ENCODE peak calls at places on chromosomes 5 and 9, in ten cellular contexts. W is activated naive CD4-positive, alpha-beta T cell treated with anti-CD3 and anti-CD28 coated beads, Interleukin-2, amount 10 ng/mL, durations not matched to agents 7 days and 5 days; U is CD4-positive, alpha-beta T cell; R is RWPE1; F is NCI-H2081; N is CD4-positive, alpha-beta memory T cell; I is IMR-90; M is ELR; J is heart right ventricle; L is uterus. E is an unnamed sample.

GRCh38 chr5:93607367-93608258 is 24.6 kb downstream of the NR2F1 start:
- DNase-seq in I (peak; percentile 89), R (peak; percentile 35), U (no peak), W (no peak), F (peak; percentile 69), J (no peak), M (peak; percentile 71), L (no peak), N (peak; percentile 56), E (no peak)

GRCh38 chr5:156741516-156741915 is 108.6 kb upstream of the PPP1R2B start:
- DNase-seq in W (no peak), U (no peak), I (no peak), R (no peak), J (no peak), N (no peak), F (no peak), L (no peak), M (no peak), E (no peak)

GRCh38 chr5:67065237-67065636 is 131.4 kb downstream of the CD180 start:
- DNase-seq in U (no peak), N (no peak), M (no peak), J (no peak), R (no peak), W (no peak), I (no peak), F (no peak), L (no peak), E (no peak)

GRCh38 chr5:76303917-76304316 is 99.2 kb upstream of the IQGAP2 start:
- DNase-seq in J (no peak), I (no peak), F (peak; percentile 85), W (peak; percentile 56), R (peak; percentile 36), N (peak; percentile 39), L (no peak), U (peak; percentile 33), M (no peak), E (no peak)

GRCh38 chr9:128920381-128921058 is at the start of gene PHYHD1:
- DNase-seq in U (no peak), I (peak; percentile 61), F (peak; percentile 11), N (no peak), M (peak; percentile 75), R (peak; percentile 74), J (peak; percentile 78), L (peak; percentile 88), W (no peak), E (peak; percentile 50)

GRCh38 chr9:126605792-126606482 is 7.8 kb upstream of the LMX1B start:
- DNase-seq in M (no peak), U (no peak), I (no peak), R (no peak), F (no peak), J (no peak), W (no peak), N (no peak), L (no peak), E (no peak)

GRCh38 chr9:129505270-129505881 is 115.5 kb downstream of the C9orf50 start:
- DNase-seq in R (no peak), L (no peak), J (no peak), N (no peak), I (no peak), U (no peak), W (no peak), M (no peak), F (no peak), E (no peak)

GRCh38 chr9:30575691-30576090 is 1808.8 kb upstream of the ACO1 start:
- DNase-seq in U (no peak), I (no peak), L (no peak), W (no peak), M (no peak), R (no peak), J (no peak), N (no peak), F (no peak), E (no peak)

GRCh38 chr9:125258832-125259534 is 2.6 kb upstream of the GAPVD1 start:
- DNase-seq in F (no peak), J (no peak), M (no peak), R (no peak), N (no peak), W (no peak), U (no peak), L (no peak), I (no peak), E (no peak)

GRCh38 chr9:84266087-84266561 is 74.4 kb downstream of the SLC28A3 start:
- DNase-seq in U (no peak), L (no peak), W (peak; percentile 36), F (peak; percentile 72), M (no peak), N (no peak), R (no peak), I (no peak), J (no peak), E (no peak)

GRCh38 chr9:136078025-136078424 is 17.1 kb downstream of the NACC2 start:
- DNase-seq in L (no peak), N (no peak), I (no peak), R (no peak), J (no peak), U (no peak), W (no peak), M (no peak), F (no peak), E (no peak)

GRCh38 chr9:16057541-16057940 is 504.7 kb downstream of the CCDC171 start:
- DNase-seq in W (no peak), N (no peak), U (no peak), I (no peak), F (no peak), J (no peak), L (no peak), R (no peak), M (no peak), E (no peak)

GRCh38 chr5:75668988-75669760 is 48.1 kb downstream of the POC5 start:
- DNase-seq in J (no peak), F (peak; percentile 65), N (peak; percentile 20), L (peak; percentile 42), U (peak; percentile 7), W (peak; percentile 56), I (peak; percentile 18), R (peak; percentile 30), M (peak; percentile 76), E (no peak)

GRCh38 chr5:171355302-171355724 is 32.3 kb upstream of the NPM1 start:
- DNase-seq in J (no peak), F (no peak), R (no peak), U (no peak), M (no peak), N (peak; percentile 18), W (peak; percentile 26), I (no peak), L (no peak), E (no peak)

GRCh38 chr5:52988335-52989024 is 672 bp upstream of the ITGA2 start:
- DNase-seq in I (no peak), U (no peak), W (no peak), N (peak; percentile 19), R (no peak), M (no peak), J (no peak), L (no peak), F (no peak), E (no peak)

GRCh38 chr9:104301770-104302169 is 202.3 kb upstream of the OR13F1 start:
- DNase-seq in M (no peak), I (no peak), R (no peak), W (no peak), U (no peak), F (peak; percentile 46), J (no peak), L (no peak), N (no peak), E (no peak)

GRCh38 chr9:77764894-77765780 is 117.0 kb upstream of the GNA14 start:
- DNase-seq in W (no peak), U (no peak), I (peak; percentile 80), R (no peak), F (peak; percentile 27), N (no peak), L (no peak), J (no peak), M (peak; percentile 68), E (no peak)

GRCh38 chr9:133869674-133870419 is 122.3 kb downstream of the VAV2 start:
- DNase-seq in R (no peak), I (no peak), U (no peak), N (no peak), L (no peak), M (no peak), F (no peak), W (no peak), J (no peak), E (no peak)

GRCh38 chr9:37968228-37968672 is 64.3 kb upstream of the SLC25A51 start:
- DNase-seq in R (peak; percentile 57), F (no peak), W (no peak), I (peak; percentile 63), J (no peak), N (no peak), M (peak; percentile 68), L (no peak), U (no peak), E (peak; percentile 57)

GRCh38 chr9:14021871-14022525 is 291.9 kb downstream of the NFIB start:
- DNase-seq in U (no peak), J (no peak), L (no peak), N (no peak), R (no peak), F (no peak), W (no peak), I (peak; percentile 21), M (no peak), E (no peak)

GRCh38 chr9:123217148-123217585 is 51.2 kb downstream of the STRBP start:
- DNase-seq in I (peak; percentile 1), W (no peak), F (no peak), N (no peak), U (no peak), R (no peak), L (no peak), M (no peak), J (no peak), E (peak; percentile 16)

GRCh38 chr5:176619569-176620332 is 9.8 kb upstream of the GPRIN1 start:
- DNase-seq in N (no peak), I (no peak), W (no peak), R (no peak), M (no peak), J (no peak), L (no peak), F (no peak), U (no peak), E (no peak)

GRCh38 chr5:13339022-13339421 is 605.5 kb downstream of the DNAH5 start:
- DNase-seq in U (no peak), F (no peak), N (no peak), I (no peak), R (no peak), M (no peak), W (no peak), J (no peak), L (no peak), E (no peak)

GRCh38 chr9:113505963-113506624 is 42.6 kb downstream of the RGS3 start:
- DNase-seq in J (no peak), I (no peak), N (no peak), M (no peak), F (no peak), U (no peak), L (no peak), W (no peak), R (no peak), E (no peak)

GRCh38 chr9:81103597-81104471 is 585.5 kb downstream of the TLE1 start:
- DNase-seq in R (peak; percentile 29), W (no peak), U (no peak), L (no peak), M (peak; percentile 23), I (no peak), J (no peak), N (no peak), F (peak; percentile 4), E (no peak)

GRCh38 chr5:126483156-126483555 is 59.9 kb downstream of the GRAMD2B start:
- DNase-seq in F (no peak), M (no peak), L (no peak), W (no peak), I (peak; percentile 54), J (no peak), U (no peak), R (no peak), N (no peak), E (peak; percentile 34)

GRCh38 chr9:76595645-76596044 is 136.7 kb downstream of the GCNT1 start:
- DNase-seq in W (no peak), N (no peak), U (no peak), M (no peak), J (no peak), F (no peak), I (no peak), L (no peak), R (no peak), E (no peak)

GRCh38 chr5:50711280-50711679 is 44.8 kb downstream of the PARP8 start:
- DNase-seq in F (no peak), R (peak; percentile 9), L (no peak), I (peak; percentile 8), U (peak; percentile 29), J (no peak), M (peak; percentile 4), W (peak; percentile 78), N (peak; percentile 80), E (no peak)

E was measured in GM04503.